ENCODE peak calls at places on chromosome 18, in nine cellular contexts. L, W, F, M, Y, P, T, V and S are unnamed samples.

GRCh38 chr18:62331581-62332436 is 6.7 kb downstream of the TNFRSF11A start:
- DNase-seq in W (no peak), M (no peak), V (no peak), F (no peak), T (peak), P (peak), Y (no peak), L (peak), S (peak)

GRCh38 chr18:40875101-40875500 is 1079.9 kb upstream of the PIK3C3 start:
- DNase-seq in Y (no peak), F (no peak), V (no peak), L (no peak), M (no peak), T (no peak), W (no peak), P (no peak), S (no peak)

GRCh38 chr18:27415495-27415894 is 230.4 kb upstream of the CHST9 start:
- DNase-seq in F (no peak), T (no peak), V (no peak), L (no peak), W (no peak), M (no peak), Y (no peak), P (no peak), S (no peak)

GRCh38 chr18:76365561-76365960 is 129.5 kb downstream of the ZNF516 start:
- DNase-seq in L (no peak), F (no peak), V (no peak), T (no peak), Y (no peak), M (no peak), W (no peak), P (no peak), S (no peak)

GRCh38 chr18:56884511-56884910 is 233.4 kb downstream of the WDR7 start:
- DNase-seq in Y (no peak), L (no peak), M (no peak), V (no peak), W (no peak), P (no peak), T (no peak), F (no peak), S (no peak)

GRCh38 chr18:67551146-67551545 is 34.6 kb upstream of the DSEL start:
- DNase-seq in M (no peak), V (no peak), W (no peak), L (no peak), F (no peak), Y (no peak), T (no peak), P (no peak), S (no peak)

GRCh38 chr18:50644807-50645206 is 84.9 kb downstream of the MAPK4 start:
- DNase-seq in Y (no peak), P (no peak), V (no peak), T (no peak), M (no peak), W (peak), L (no peak), F (no peak), S (no peak)

GRCh38 chr18:33928226-33928625 is 296.5 kb downstream of the NOL4 start:
- DNase-seq in W (no peak), V (no peak), T (no peak), L (peak), Y (no peak), F (no peak), M (no peak), P (no peak), S (no peak)

GRCh38 chr18:12608292-12608691 is 49.6 kb downstream of the SPIRE1 start:
- DNase-seq in T (no peak), P (no peak), Y (peak), M (no peak), W (no peak), V (no peak), F (no peak), L (peak), S (no peak)

GRCh38 chr18:36519358-36519757 is 221.8 kb downstream of the FHOD3 start:
- DNase-seq in W (no peak), Y (peak), L (peak), M (no peak), F (no peak), V (no peak), P (no peak), T (no peak), S (no peak)

GRCh38 chr18:36589857-36590543 is 238.8 kb downstream of the TPGS2 start:
- DNase-seq in W (no peak), M (no peak), L (peak), Y (peak), V (no peak), T (no peak), P (no peak), F (no peak), S (no peak)

GRCh38 chr18:24064701-24065100 is 50.1 kb downstream of the TTC39C start:
- DNase-seq in V (no peak), L (no peak), F (no peak), Y (no peak), M (no peak), W (no peak), T (no peak), P (no peak), S (no peak)

GRCh38 chr18:56987236-56987635 is 159.7 kb upstream of the BOD1L2 start:
- DNase-seq in P (no peak), F (no peak), W (no peak), M (no peak), Y (no peak), V (no peak), L (no peak), T (no peak), S (no peak)

GRCh38 chr18:70376914-70377258 is 88.0 kb downstream of the SOCS6 start:
- DNase-seq in P (peak), F (no peak), L (no peak), Y (peak), T (no peak), W (no peak), V (no peak), M (no peak), S (peak)

GRCh38 chr18:74901347-74902169 is 303.9 kb downstream of the ZNF407 start:
- DNase-seq in T (no peak), W (no peak), P (no peak), Y (no peak), V (no peak), L (peak), M (no peak), F (no peak), S (no peak)

GRCh38 chr18:58603365-58604067 is 25.4 kb downstream of the ALPK2 start:
- DNase-seq in Y (peak), L (peak), V (no peak), T (no peak), P (no peak), W (no peak), F (no peak), M (no peak), S (no peak)

GRCh38 chr18:12032786-12033642 is 51.7 kb downstream of the IMPA2 start:
- DNase-seq in M (no peak), W (no peak), P (no peak), F (no peak), L (peak), T (no peak), V (no peak), Y (peak), S (no peak)

GRCh38 chr18:48996901-48997463 is 46.2 kb upstream of the SMAD7 start:
- DNase-seq in P (no peak), V (no peak), M (peak), L (peak), Y (peak), W (no peak), T (no peak), F (no peak), S (no peak)

GRCh38 chr18:11500153-11501122 is 109.0 kb upstream of the SLC35G4 start:
- DNase-seq in P (no peak), F (no peak), L (peak), W (no peak), T (no peak), M (no peak), V (no peak), Y (peak), S (no peak)

GRCh38 chr18:36593001-36593400 is 235.8 kb downstream of the TPGS2 start:
- DNase-seq in V (no peak), L (peak), M (no peak), Y (peak), T (no peak), F (no peak), P (no peak), W (no peak), S (no peak)

GRCh38 chr18:40832362-40832761 is 1122.7 kb upstream of the PIK3C3 start:
- DNase-seq in M (no peak), F (no peak), L (no peak), V (no peak), W (no peak), T (no peak), P (no peak), Y (peak), S (no peak)

GRCh38 chr18:58263055-58263732 is 219.2 kb downstream of the NEDD4L start:
- DNase-seq in W (no peak), P (no peak), Y (peak), T (no peak), F (no peak), L (peak), V (no peak), M (no peak), S (no peak)

GRCh38 chr18:35117951-35118411 is 76.8 kb downstream of the MAPRE2 start:
- DNase-seq in Y (peak), P (no peak), M (no peak), V (no peak), F (no peak), L (peak), T (no peak), W (no peak), S (no peak)

GRCh38 chr18:77478619-77479018 is 229.0 kb downstream of the GALR1 start:
- DNase-seq in W (no peak), L (no peak), T (peak), Y (no peak), M (no peak), F (no peak), P (peak), V (no peak), S (peak)

GRCh38 chr18:48023334-48024008 is 93.0 kb upstream of the SMAD2 start:
- DNase-seq in W (peak), Y (peak), F (no peak), M (no peak), V (peak), P (peak), T (no peak), L (peak), S (peak)

GRCh38 chr18:76130845-76131244 is 364.2 kb downstream of the ZNF516 start:
- DNase-seq in V (no peak), Y (no peak), F (no peak), M (no peak), L (no peak), T (no peak), P (no peak), W (no peak), S (no peak)

GRCh38 chr18:44715841-44716240 is 35.2 kb downstream of the SETBP1 start:
- DNase-seq in L (no peak), M (no peak), F (no peak), W (no peak), P (no peak), V (no peak), T (no peak), Y (no peak), S (no peak)

GRCh38 chr18:35128675-35129074 is 87.5 kb downstream of the MAPRE2 start:
- DNase-seq in V (no peak), W (no peak), F (no peak), M (no peak), L (no peak), P (no peak), T (no peak), Y (no peak), S (no peak)

GRCh38 chr18:32851936-32852335 is 79.1 kb upstream of the KLHL14 start:
- DNase-seq in M (no peak), F (no peak), P (no peak), W (no peak), Y (no peak), L (no peak), V (no peak), T (no peak), S (no peak)

GRCh38 chr18:23868341-23868740 is 146.2 kb upstream of the TTC39C start:
- DNase-seq in F (no peak), Y (no peak), L (no peak), W (no peak), T (no peak), V (no peak), M (no peak), P (no peak), S (no peak)

GRCh38 chr18:74226156-74226555 is 65.6 kb downstream of the CYB5A start:
- DNase-seq in P (no peak), M (no peak), Y (no peak), V (no peak), F (no peak), T (no peak), L (no peak), W (no peak), S (peak)

GRCh38 chr18:48002933-48003365 is 72.5 kb upstream of the SMAD2 start:
- DNase-seq in P (peak), F (no peak), M (no peak), T (peak), Y (peak), W (no peak), L (peak), V (no peak), S (no peak)